ENCODE peak calls at places on chromosomes 2 and 18, in four cellular contexts. One of them, this sample, is unnamed.

GRCh38 chr2:221458588-221458987 is 113.5 kb downstream of the EPHA4 start:
- DNase-seq in AG04449: no peak
- DNase-seq in fibroblast of lung: no peak
- DNase-seq in HCT116: no peak
- DNase-seq in this sample: no peak

GRCh38 chr2:150339282-150339681 is 148.2 kb downstream of the RND3 start:
- DNase-seq in HCT116: no peak
- DNase-seq in fibroblast of lung: no peak
- DNase-seq in AG04449: no peak
- DNase-seq in this sample: no peak

GRCh38 chr2:182360012-182360662 is 66.7 kb downstream of the PDE1A start:
- DNase-seq in AG04449: no peak
- DNase-seq in HCT116: no peak
- DNase-seq in fibroblast of lung: peak; percentile 64
- DNase-seq in this sample: no peak

GRCh38 chr2:75025633-75026380 is 67.4 kb downstream of the POLE4 start:
- DNase-seq in AG04449: no peak
- DNase-seq in HCT116: no peak
- DNase-seq in fibroblast of lung: peak; percentile 48
- DNase-seq in this sample: no peak

GRCh38 chr2:126687086-126687485 is 31.1 kb downstream of the GYPC start:
- DNase-seq in AG04449: no peak
- DNase-seq in HCT116: no peak
- DNase-seq in fibroblast of lung: no peak
- DNase-seq in this sample: no peak

GRCh38 chr2:164182116-164182637 is 439.1 kb downstream of the GRB14 start:
- DNase-seq in AG04449: no peak
- DNase-seq in fibroblast of lung: no peak
- DNase-seq in HCT116: no peak
- DNase-seq in this sample: no peak

GRCh38 chr2:233470007-233470687 is 96.4 kb downstream of the USP40 start:
- DNase-seq in fibroblast of lung: no peak
- DNase-seq in AG04449: no peak
- DNase-seq in HCT116: no peak
- DNase-seq in this sample: no peak

GRCh38 chr2:134087371-134087921 is 166.4 kb upstream of the MGAT5 start:
- DNase-seq in AG04449: no peak
- DNase-seq in HCT116: no peak
- DNase-seq in fibroblast of lung: peak; percentile 59
- DNase-seq in this sample: no peak

GRCh38 chr18:78542204-78542603 is 437.4 kb upstream of the SALL3 start:
- DNase-seq in AG04449: no peak
- DNase-seq in fibroblast of lung: no peak
- DNase-seq in HCT116: no peak
- DNase-seq in this sample: no peak

GRCh38 chr2:169363570-169364150 is 1.3 kb upstream of the LRP2 start:
- DNase-seq in fibroblast of lung: no peak
- DNase-seq in AG04449: no peak
- DNase-seq in HCT116: no peak
- DNase-seq in this sample: peak; percentile 22

GRCh38 chr2:196186266-196186980 is 15.0 kb upstream of the STK17B start:
- DNase-seq in HCT116: no peak
- DNase-seq in fibroblast of lung: no peak
- DNase-seq in AG04449: no peak
- DNase-seq in this sample: no peak

GRCh38 chr2:74725287-74725686 is 71.2 kb downstream of the SEMA4F start:
- DNase-seq in AG04449: no peak
- DNase-seq in HCT116: no peak
- DNase-seq in fibroblast of lung: no peak
- DNase-seq in this sample: no peak

GRCh38 chr2:180705122-180705521 is 275.3 kb upstream of the UBE2E3 start:
- DNase-seq in fibroblast of lung: peak; percentile 41
- DNase-seq in HCT116: no peak
- DNase-seq in AG04449: no peak
- DNase-seq in this sample: no peak

GRCh38 chr2:28359222-28360065 is 33.2 kb upstream of the FOSL2 start:
- DNase-seq in AG04449: no peak
- DNase-seq in fibroblast of lung: peak; percentile 81
- DNase-seq in HCT116: no peak
- DNase-seq in this sample: peak; percentile 66

GRCh38 chr18:30960661-30961060 is 81.9 kb downstream of the DSC3 start:
- DNase-seq in fibroblast of lung: no peak
- DNase-seq in AG04449: no peak
- DNase-seq in HCT116: no peak
- DNase-seq in this sample: no peak

DNA sequence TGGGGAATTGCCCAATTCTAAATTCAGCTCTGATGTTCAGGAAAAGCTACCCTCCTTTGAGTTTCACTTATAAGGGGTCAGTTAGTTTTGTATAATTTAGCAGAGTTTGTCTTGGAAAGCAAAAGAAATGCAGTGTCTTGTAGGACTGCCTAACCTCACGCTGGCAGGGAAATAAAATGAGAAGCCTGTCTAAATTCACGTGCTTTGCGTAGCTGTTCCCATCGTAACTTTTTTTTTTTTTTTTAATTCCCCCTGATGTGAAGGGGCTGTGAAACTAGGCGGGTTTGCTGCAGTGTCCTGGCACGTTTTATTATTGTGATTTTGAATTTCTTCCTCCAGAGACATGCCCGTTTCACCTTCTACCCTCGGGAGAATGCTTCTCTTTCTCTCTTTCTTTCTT is 2.1 kb downstream of the MEIS1 start:
- DNase-seq in HCT116: no peak
- DNase-seq in fibroblast of lung: peak; percentile 31
- DNase-seq in AG04449: no peak
- DNase-seq in this sample: no peak
- H3K4me3 ChIP-seq in HCT116: no peak overlapping the region
- H3K4me3 ChIP-seq in fibroblast of lung: peak overlapping the region; percentile 93
- H3K4me3 ChIP-seq in AG04449: peak overlapping the region; percentile 67
- H3K4me3 ChIP-seq in this sample: no peak overlapping the region

GRCh38 chr2:15546297-15547098 is 14.6 kb downstream of the NBAS start:
- DNase-seq in fibroblast of lung: no peak
- DNase-seq in AG04449: no peak
- DNase-seq in HCT116: no peak
- DNase-seq in this sample: no peak
- TF ChIP-seq CTCF in fibroblast of lung: no peak
- TF ChIP-seq CTCF in AG04449: no peak
- TF ChIP-seq CTCF in HCT116: peak; percentile 49
- TF ChIP-seq CTCF in this sample: peak; percentile 30

GRCh38 chr2:199470361-199470671 is 12.6 kb upstream of the SATB2 start:
- DNase-seq in fibroblast of lung: no peak
- DNase-seq in HCT116: no peak
- DNase-seq in AG04449: no peak
- DNase-seq in this sample: no peak

GRCh38 chr2:199469514-199470360 is 12.0 kb upstream of the SATB2 start:
- DNase-seq in HCT116: no peak
- DNase-seq in AG04449: no peak
- DNase-seq in fibroblast of lung: no peak
- DNase-seq in this sample: no peak

GRCh38 chr2:199468561-199469513 is 11.1 kb upstream of the SATB2 start:
- DNase-seq in HCT116: no peak
- DNase-seq in AG04449: no peak
- DNase-seq in fibroblast of lung: no peak
- DNase-seq in this sample: no peak

GRCh38 chr2:199471443-199472057 is 13.8 kb upstream of the SATB2 start:
- DNase-seq in AG04449: no peak
- DNase-seq in fibroblast of lung: peak; percentile 57
- DNase-seq in HCT116: no peak
- DNase-seq in this sample: no peak

GRCh38 chr2:199470672-199471442 is 13.1 kb upstream of the SATB2 start:
- DNase-seq in AG04449: no peak
- DNase-seq in HCT116: no peak
- DNase-seq in fibroblast of lung: no peak
- DNase-seq in this sample: no peak
- H3K4me3 ChIP-seq in AG04449: peak overlapping the region; percentile 43
- H3K4me3 ChIP-seq in HCT116: no peak overlapping the region
- H3K4me3 ChIP-seq in fibroblast of lung: no peak overlapping the region
- H3K4me3 ChIP-seq in this sample: no peak overlapping the region

GRCh38 chr2:100236166-100236565 is 86.1 kb downstream of the LONRF2 start:
- DNase-seq in HCT116: no peak
- DNase-seq in fibroblast of lung: no peak
- DNase-seq in AG04449: no peak
- DNase-seq in this sample: no peak

GRCh38 chr2:100238471-100238870 is 83.8 kb downstream of the LONRF2 start:
- DNase-seq in fibroblast of lung: no peak
- DNase-seq in HCT116: no peak
- DNase-seq in AG04449: no peak
- DNase-seq in this sample: no peak

GRCh38 chr2:100237770-100238169 is 84.5 kb downstream of the LONRF2 start:
- DNase-seq in fibroblast of lung: no peak
- DNase-seq in HCT116: no peak
- DNase-seq in AG04449: no peak
- DNase-seq in this sample: no peak

GRCh38 chr2:100235581-100235980 is 86.7 kb downstream of the LONRF2 start:
- DNase-seq in HCT116: no peak
- DNase-seq in fibroblast of lung: no peak
- DNase-seq in AG04449: no peak
- DNase-seq in this sample: no peak

GRCh38 chr2:100237046-100237615 is 85.2 kb downstream of the LONRF2 start:
- DNase-seq in AG04449: no peak
- DNase-seq in fibroblast of lung: no peak
- DNase-seq in HCT116: no peak
- DNase-seq in this sample: no peak
- TF ChIP-seq CTCF in AG04449: no peak
- TF ChIP-seq CTCF in fibroblast of lung: no peak
- TF ChIP-seq CTCF in HCT116: no peak
- TF ChIP-seq CTCF in this sample: no peak

This sample was measured in GM06990.